ENCODE peak calls at places on chromosomes 12 and 14, in seven cellular contexts. I is ecto neural progenitor cell; D is BJ; W is effector memory CD8-positive, alpha-beta T cell; E is left kidney; C is astrocyte of the hippocampus; K is GM03348. O is an unnamed sample.

GRCh38 chr12:54017027-54017788 is 8.4 kb downstream of the HOXC8 start:
- DNase-seq in I (no peak), D (no peak), W (no peak), E (peak), C (no peak), K (no peak), O (peak)

GRCh38 chr14:28875937-28876910 is 109.6 kb downstream of the FOXG1 start:
- DNase-seq in I (no peak), D (no peak), W (no peak), E (peak), C (peak), K (no peak), O (no peak)

GRCh38 chr12:132966676-132967415 is 10.7 kb upstream of the ZNF605 start:
- DNase-seq in I (no peak), D (no peak), W (no peak), E (no peak), C (no peak), K (no peak), O (no peak)

GRCh38 chr12:21324551-21324950 is 10.2 kb downstream of the SLCO1A2 start:
- DNase-seq in I (no peak), D (no peak), W (no peak), E (no peak), C (no peak), K (no peak), O (no peak)

GRCh38 chr12:69027411-69027811 is 94.4 kb upstream of the CPM start:
- DNase-seq in I (no peak), D (no peak), W (no peak), E (no peak), C (peak), K (peak), O (peak)

GRCh38 chr12:6444031-6444430 is 724 bp upstream of the CD27 start:
- DNase-seq in I (no peak), D (no peak), W (no peak), E (no peak), C (no peak), K (no peak), O (no peak)

GRCh38 chr12:69204191-69204590 is 35.2 kb upstream of the CPSF6 start:
- DNase-seq in I (no peak), D (no peak), W (no peak), E (no peak), C (no peak), K (no peak), O (no peak)

GRCh38 chr14:92967346-92967926 is 44.5 kb downstream of the CHGA start:
- DNase-seq in I (no peak), D (no peak), W (no peak), E (no peak), C (no peak), K (no peak), O (no peak)

GRCh38 chr14:34180428-34180827 is 229.6 kb upstream of the EGLN3 start:
- DNase-seq in I (no peak), D (no peak), W (no peak), E (peak), C (no peak), K (no peak), O (no peak)

GRCh38 chr14:68686724-68687123 is 106.1 kb downstream of the ZFP36L1 start:
- DNase-seq in I (no peak), D (no peak), W (no peak), E (no peak), C (no peak), K (no peak), O (no peak)

GRCh38 chr12:81274619-81275018 is 196.7 kb downstream of the ACSS3 start:
- DNase-seq in I (no peak), D (no peak), W (no peak), E (no peak), C (peak), K (no peak), O (peak)

GRCh38 chr12:45560689-45561088 is 168.8 kb upstream of the ARID2 start:
- DNase-seq in I (no peak), D (no peak), W (no peak), E (no peak), C (no peak), K (no peak), O (no peak)

O was measured in Daoy.